ENCODE peak calls at places on chromosomes 7 and 10, in eight cellular contexts. R is endothelial cell, G is progenitor cell of endocrine pancreas, H is AG04449, J is WTC11, N is right atrium auricular region, F is B cell, C is tibial nerve. E is an unnamed sample.

GRCh38 chr7:8217200-8218068 is 44.5 kb downstream of the ICA1 start:
- DNase-seq in R (peak), G (no peak), H (peak), J (no peak), N (no peak), F (peak), C (peak), E (no peak)

GRCh38 chr10:28679941-28680752 is 2.8 kb downstream of the BAMBI start:
- DNase-seq in R (peak), G (no peak), H (no peak), J (no peak), N (no peak), F (peak), C (no peak), E (no peak)

GRCh38 chr7:44150966-44151678 is 10.0 kb upstream of the MYL7 start:
- DNase-seq in R (no peak), G (no peak), H (no peak), J (peak), N (no peak), F (no peak), C (no peak), E (no peak)

GRCh38 chr7:23938937-23939552 is 229.0 kb downstream of the STK31 start:
- DNase-seq in R (peak), G (peak), H (no peak), J (peak), N (no peak), F (no peak), C (no peak), E (peak)

GRCh38 chr7:13879143-13879542 is 110.3 kb downstream of the ETV1 start:
- DNase-seq in R (no peak), G (no peak), H (no peak), J (no peak), N (no peak), F (no peak), C (no peak), E (no peak)

GRCh38 chr7:26397326-26397725 is 105.7 kb downstream of the SNX10 start:
- DNase-seq in R (no peak), G (no peak), H (no peak), J (no peak), N (no peak), F (no peak), C (no peak), E (no peak)

GRCh38 chr10:114273910-114274309 is 34.9 kb downstream of the VWA2 start:
- DNase-seq in R (no peak), G (no peak), H (no peak), J (no peak), N (no peak), F (no peak), C (no peak), E (no peak)

GRCh38 chr7:39375047-39375873 is 190.9 kb upstream of the YAE1 start:
- DNase-seq in R (no peak), G (no peak), H (no peak), J (no peak), N (no peak), F (no peak), C (no peak), E (no peak)

GRCh38 chr10:96995851-96996250 is 163.8 kb downstream of the LCOR start:
- DNase-seq in R (no peak), G (no peak), H (no peak), J (no peak), N (no peak), F (no peak), C (no peak), E (no peak)

GRCh38 chr7:121107923-121108498 is 119.5 kb downstream of the CPED1 start:
- DNase-seq in R (peak), G (no peak), H (peak), J (no peak), N (no peak), F (peak), C (no peak), E (no peak)

GRCh38 chr10:99532687-99533495 is at the start of gene NKX2-3:
- DNase-seq in R (peak), G (no peak), H (no peak), J (peak), N (no peak), F (peak), C (peak), E (peak)

GRCh38 chr10:126147866-126148578 is 240.3 kb downstream of the ADAM12 start:
- DNase-seq in R (no peak), G (no peak), H (no peak), J (no peak), N (no peak), F (no peak), C (no peak), E (no peak)

GRCh38 chr10:118900617-118901016 is 128.9 kb upstream of the NANOS1 start:
- DNase-seq in R (no peak), G (no peak), H (no peak), J (no peak), N (peak), F (no peak), C (no peak), E (no peak)

GRCh38 chr10:103451091-103451801 is 924 bp downstream of the CALHM2 start:
- DNase-seq in R (no peak), G (no peak), H (no peak), J (no peak), N (peak), F (peak), C (peak), E (peak)

GRCh38 chr7:98286093-98286525 is 4.6 kb downstream of the BRI3 start:
- DNase-seq in R (no peak), G (no peak), H (no peak), J (no peak), N (peak), F (no peak), C (peak), E (peak)

GRCh38 chr10:97705006-97705670 is 8.4 kb upstream of the MARVELD1 start:
- DNase-seq in R (no peak), G (no peak), H (no peak), J (no peak), N (no peak), F (no peak), C (no peak), E (no peak)

GRCh38 chr10:55348534-55348933 is 547.5 kb upstream of the PCDH15 start:
- DNase-seq in R (no peak), G (no peak), H (no peak), J (no peak), N (no peak), F (no peak), C (no peak), E (no peak)

GRCh38 chr7:68537228-68538071 is 1060.8 kb upstream of the AUTS2 start:
- DNase-seq in R (no peak), G (no peak), H (no peak), J (no peak), N (no peak), F (no peak), C (no peak), E (no peak)

GRCh38 chr10:35639651-35640311 is 2.3 kb downstream of the FZD8 start:
- DNase-seq in R (peak), G (peak), H (no peak), J (peak), N (no peak), F (peak), C (no peak), E (peak)

GRCh38 chr10:101687088-101687487 is 7.9 kb downstream of the FBXW4 start:
- DNase-seq in R (no peak), G (no peak), H (no peak), J (no peak), N (no peak), F (no peak), C (no peak), E (no peak)

GRCh38 chr7:37234928-37235327 is 213.7 kb downstream of the ELMO1 start:
- DNase-seq in R (peak), G (no peak), H (no peak), J (no peak), N (no peak), F (peak), C (no peak), E (no peak)

GRCh38 chr7:78073470-78074382 is 275.2 kb downstream of the PHTF2 start:
- DNase-seq in R (no peak), G (no peak), H (no peak), J (no peak), N (no peak), F (no peak), C (no peak), E (no peak)

GRCh38 chr7:101066141-101066857 is 19.0 kb upstream of the TRIM56 start:
- DNase-seq in R (no peak), G (no peak), H (no peak), J (no peak), N (no peak), F (no peak), C (no peak), E (no peak)

GRCh38 chr10:22105270-22105669 is 101.7 kb upstream of the DNAJC1 start:
- DNase-seq in R (no peak), G (no peak), H (no peak), J (no peak), N (no peak), F (no peak), C (no peak), E (no peak)

GRCh38 chr10:98125940-98126631 is 8.4 kb upstream of the R3HCC1L start:
- DNase-seq in R (no peak), G (no peak), H (no peak), J (no peak), N (no peak), F (no peak), C (no peak), E (no peak)

GRCh38 chr7:6256709-6257535 is 15.5 kb downstream of the CYTH3 start:
- DNase-seq in R (no peak), G (no peak), H (no peak), J (no peak), N (peak), F (no peak), C (peak), E (no peak)

GRCh38 chr7:12287886-12288285 is 76.8 kb downstream of the TMEM106B start:
- DNase-seq in R (no peak), G (no peak), H (no peak), J (no peak), N (no peak), F (no peak), C (no peak), E (no peak)

GRCh38 chr10:89301231-89301630 is 615 bp upstream of the IFIT2 start:
- DNase-seq in R (no peak), G (no peak), H (no peak), J (no peak), N (no peak), F (peak), C (peak), E (no peak)

GRCh38 chr10:103104721-103105120 is 88.4 kb downstream of the NT5C2 start:
- DNase-seq in R (no peak), G (no peak), H (no peak), J (no peak), N (no peak), F (no peak), C (no peak), E (no peak)

GRCh38 chr7:102989161-102989560 is 76.4 kb downstream of the LRRC17 start:
- DNase-seq in R (no peak), G (no peak), H (no peak), J (no peak), N (no peak), F (no peak), C (no peak), E (no peak)

GRCh38 chr10:16231734-16232133 is 205.1 kb upstream of the PTER start:
- DNase-seq in R (no peak), G (no peak), H (no peak), J (no peak), N (no peak), F (no peak), C (no peak), E (no peak)

GRCh38 chr7:2104107-2104710 is 128.5 kb downstream of the MAD1L1 start:
- DNase-seq in R (peak), G (peak), H (peak), J (peak), N (peak), F (peak), C (peak), E (peak)

GRCh38 chr10:44779511-44779910 is 131.6 kb upstream of the TMEM72 start:
- DNase-seq in R (no peak), G (no peak), H (no peak), J (no peak), N (no peak), F (no peak), C (no peak), E (no peak)

GRCh38 chr10:102120142-102120986 is at the start of gene LDB1:
- DNase-seq in R (peak), G (peak), H (no peak), J (peak), N (peak), F (peak), C (peak), E (peak)

GRCh38 chr7:135716677-135717238 is 11.2 kb downstream of the SLC13A4 start:
- DNase-seq in R (no peak), G (no peak), H (peak), J (no peak), N (no peak), F (no peak), C (no peak), E (no peak)

GRCh38 chr7:138460649-138461607 is 869 bp downstream of the TRIM24 start:
- DNase-seq in R (peak), G (peak), H (no peak), J (peak), N (no peak), F (peak), C (no peak), E (peak)

GRCh38 chr7:39199951-39200350 is 222.2 kb downstream of the POU6F2 start:
- DNase-seq in R (no peak), G (no peak), H (no peak), J (no peak), N (no peak), F (no peak), C (no peak), E (no peak)

GRCh38 chr10:104197364-104197763 is 34.8 kb downstream of the CFAP43 start:
- DNase-seq in R (no peak), G (no peak), H (no peak), J (no peak), N (no peak), F (no peak), C (no peak), E (no peak)

GRCh38 chr7:2572101-2572842 is 13.5 kb downstream of the IQCE start:
- DNase-seq in R (no peak), G (no peak), H (no peak), J (no peak), N (no peak), F (no peak), C (no peak), E (no peak)

GRCh38 chr7:117875566-117875965 is 2.3 kb upstream of the CTTNBP2 start:
- DNase-seq in R (peak), G (peak), H (no peak), J (peak), N (no peak), F (no peak), C (peak), E (no peak)
- TF ChIP-seq CTCF in R (peak), G (peak), H (no peak), J (no peak), N (peak), F (no peak), C (no peak), E (no peak)

GRCh38 chr7:142533920-142534319 is 215.4 kb upstream of the PRSS1 start:
- DNase-seq in R (no peak), G (no peak), H (no peak), J (no peak), N (no peak), F (no peak), C (no peak), E (no peak)

GRCh38 chr7:142534726-142535122 is 214.5 kb upstream of the PRSS1 start:
- DNase-seq in R (no peak), G (no peak), H (no peak), J (no peak), N (no peak), F (no peak), C (no peak), E (no peak)

GRCh38 chr7:142523821-142524460 is 225.3 kb upstream of the PRSS1 start:
- DNase-seq in R (no peak), G (no peak), H (no peak), J (no peak), N (no peak), F (no peak), C (no peak), E (no peak)

GRCh38 chr7:142528608-142529408 is 220.5 kb upstream of the PRSS1 start:
- DNase-seq in R (no peak), G (no peak), H (no peak), J (no peak), N (no peak), F (no peak), C (no peak), E (no peak)
- TF ChIP-seq CTCF in R (no peak), G (peak), H (no peak), J (no peak), N (no peak), F (no peak), C (no peak), E (no peak)

DNA sequence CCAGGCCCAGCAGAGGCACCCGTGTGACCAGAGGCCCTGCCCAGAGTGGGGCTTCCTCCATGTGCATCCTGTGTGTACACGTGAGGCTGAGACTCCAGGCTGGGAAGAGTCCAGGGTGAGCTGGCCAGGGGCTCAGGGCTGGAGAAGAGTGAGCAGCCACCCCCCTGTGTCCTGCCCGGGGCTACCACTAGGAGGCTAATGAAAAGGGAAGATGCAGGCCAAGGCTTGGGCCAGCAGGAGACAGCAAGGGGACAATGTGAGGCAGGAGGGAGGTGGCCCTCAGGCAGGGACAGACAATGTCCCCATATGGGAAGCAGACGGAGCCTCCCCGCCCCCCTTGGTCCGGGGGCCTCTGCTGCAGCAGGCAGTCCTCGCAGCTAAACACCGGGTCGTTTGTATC is 102.0 kb downstream of the HIF1AN start:
- DNase-seq in R (peak), G (peak), H (no peak), J (peak), N (no peak), F (no peak), C (no peak), E (no peak)
- TF ChIP-seq CTCF in R (peak), G (peak), H (peak), J (peak), N (no peak), F (no peak), C (no peak), E (no peak)

DNA sequence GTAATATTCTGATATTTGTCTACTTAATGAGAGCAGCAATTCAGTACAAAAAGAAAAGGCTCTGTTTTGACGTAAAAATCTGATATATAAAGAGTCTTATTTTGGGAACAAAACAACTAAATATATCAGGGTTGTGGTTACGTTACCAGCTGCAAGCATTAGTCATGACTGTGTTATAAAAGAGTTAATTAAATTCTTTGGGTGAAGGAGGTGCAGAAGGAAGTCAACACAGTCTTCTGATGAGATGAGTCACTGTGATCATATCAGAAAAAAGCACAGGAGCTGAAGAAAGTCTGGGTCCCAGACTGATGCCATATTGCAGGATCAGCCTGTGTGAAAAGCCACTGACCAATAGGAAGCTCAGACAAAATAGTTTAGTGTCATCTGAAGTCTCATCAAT is 234.3 kb upstream of the TEX47 start:
- DNase-seq in R (no peak), G (no peak), H (no peak), J (no peak), N (no peak), F (no peak), C (no peak), E (no peak)
- TF ChIP-seq CTCF in R (no peak), G (no peak), H (no peak), J (no peak), N (no peak), F (no peak), C (no peak), E (no peak)

GRCh38 chr7:55054252-55054651 is 35.4 kb downstream of the EGFR start:
- DNase-seq in R (no peak), G (no peak), H (no peak), J (no peak), N (no peak), F (no peak), C (no peak), E (no peak)
- TF ChIP-seq CTCF in R (no peak), G (no peak), H (no peak), J (no peak), N (peak), F (no peak), C (no peak), E (no peak)

GRCh38 chr10:79453392-79453791 is 8.0 kb upstream of the ZCCHC24 start:
- DNase-seq in R (no peak), G (no peak), H (no peak), J (no peak), N (no peak), F (no peak), C (no peak), E (no peak)
- TF ChIP-seq CTCF in R (no peak), G (no peak), H (no peak), J (no peak), N (no peak), F (no peak), C (no peak), E (no peak)

DNA sequence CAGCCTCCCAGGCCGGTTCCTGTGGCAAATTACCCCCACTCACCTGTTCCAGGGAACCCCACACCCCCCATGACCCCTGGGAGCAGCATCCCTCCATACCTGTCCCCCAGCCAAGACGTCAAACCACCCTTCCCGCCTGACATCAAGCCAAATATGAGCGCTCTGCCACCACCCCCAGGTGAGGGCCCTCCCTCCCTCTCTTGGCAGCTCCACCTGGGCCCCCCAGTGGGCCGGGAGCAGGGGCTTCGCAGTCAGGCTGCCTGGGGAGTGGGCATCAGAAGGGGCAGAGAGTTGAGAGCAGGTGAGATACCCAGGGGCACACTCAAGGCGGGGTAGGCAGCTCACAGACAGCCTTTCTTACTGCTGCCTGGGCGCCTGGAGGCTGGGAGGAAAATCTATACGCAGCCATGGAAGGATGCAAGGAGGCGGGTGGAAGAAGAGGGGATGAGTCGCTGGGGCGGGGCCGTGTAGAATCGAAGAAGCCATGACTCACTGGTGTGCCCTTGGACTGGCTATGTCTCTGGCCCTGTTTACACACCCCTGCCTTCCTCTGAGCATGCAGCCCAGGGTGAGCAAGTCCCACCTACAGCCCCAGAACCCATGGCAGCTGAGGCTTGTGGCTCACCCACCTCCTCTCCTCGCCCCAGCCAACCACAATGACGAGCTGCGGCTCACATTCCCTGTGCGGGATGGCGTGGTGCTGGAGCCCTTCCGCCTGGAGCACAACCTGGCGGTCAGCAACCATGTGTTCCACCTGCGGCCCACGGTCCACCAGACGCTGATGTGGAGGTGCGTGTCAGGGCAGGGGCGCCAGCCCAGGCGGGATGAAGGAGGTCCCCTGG is 48.6 kb upstream of the PPIF start:
- DNase-seq in R (no peak), G (no peak), H (peak), J (no peak), N (peak), F (no peak), C (peak), E (peak)
- TF ChIP-seq CTCF in R (no peak), G (no peak), H (no peak), J (no peak), N (no peak), F (no peak), C (no peak), E (no peak)

DNA sequence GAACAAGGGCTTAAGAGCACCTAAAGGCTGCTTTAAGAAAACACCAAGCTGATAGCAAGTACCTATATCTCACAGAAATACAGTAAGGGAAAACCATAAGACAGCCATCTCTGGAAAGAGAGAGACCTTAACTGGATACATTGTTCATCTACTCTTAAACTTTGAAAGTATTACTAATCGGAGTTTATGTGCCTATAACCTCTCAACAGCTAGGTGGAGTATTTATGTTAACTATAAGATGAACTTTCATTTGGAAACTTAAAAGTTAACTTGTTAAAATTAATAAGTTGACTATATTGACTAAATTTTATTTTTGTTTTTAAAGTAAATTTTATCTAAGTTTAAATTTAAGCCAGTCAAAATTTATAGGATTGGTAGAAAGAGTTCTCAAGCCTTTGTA is 90.6 kb downstream of the USP6NL start:
- DNase-seq in R (no peak), G (no peak), H (no peak), J (no peak), N (no peak), F (no peak), C (no peak), E (no peak)
- TF ChIP-seq CTCF in R (no peak), G (no peak), H (no peak), J (no peak), N (no peak), F (no peak), C (no peak), E (no peak)